ENCODE peak calls at places on chromosomes 3 and 15, in four cellular contexts. V is germinal center; N is stimulated activated CD8-positive, alpha-beta memory T cell treated with anti-CD3 and anti-CD28 coated beads, Interleukin-15, amount 100 ng/mL, for 1 hour; L is stimulated activated CD4-positive, alpha-beta T cell treated with anti-CD3 and anti-CD28 coated beads, Interleukin-4, amount 100 ng/mL, for 24 hours. X is an unnamed sample.

GRCh38 chr15:97875513-97876285 is 84.8 kb upstream of the ARRDC4 start:
- DNase-seq in L (no peak), N (no peak), V (no peak), X (no peak)

GRCh38 chr3:177098551-177098950 is 98.7 kb downstream of the TBL1XR1 start:
- DNase-seq in N (no peak), V (no peak), L (no peak), X (no peak)

GRCh38 chr3:133455960-133456359 is 56.1 kb downstream of the BFSP2 start:
- DNase-seq in N (no peak), L (no peak), V (no peak), X (no peak)

GRCh38 chr15:60679256-60679655 is 200.3 kb upstream of the ICE2 start:
- DNase-seq in N (no peak), V (no peak), L (no peak), X (no peak)

GRCh38 chr3:82163907-82164520 is 402.6 kb upstream of the GBE1 start:
- DNase-seq in V (no peak), N (no peak), L (no peak), X (no peak)

GRCh38 chr3:194395767-194396527 is 3.1 kb downstream of the GP5 start:
- DNase-seq in L (peak), V (no peak), N (peak), X (no peak)

GRCh38 chr15:38253448-38253847 is 812 bp downstream of the SPRED1 start:
- DNase-seq in V (no peak), N (no peak), L (peak), X (no peak)

GRCh38 chr3:177364236-177364635 is 167.0 kb upstream of the TBL1XR1 start:
- DNase-seq in N (no peak), L (no peak), V (no peak), X (no peak)

GRCh38 chr3:114093596-114093995 is 37.1 kb downstream of the QTRT2 start:
- DNase-seq in V (no peak), N (no peak), L (no peak), X (no peak)

GRCh38 chr3:20061331-20061730 is 21.1 kb downstream of the KAT2B start:
- DNase-seq in V (no peak), N (no peak), L (no peak), X (no peak)

GRCh38 chr3:147483145-147483544 is 74.0 kb downstream of the ZIC1 start:
- DNase-seq in N (no peak), V (no peak), L (no peak), X (no peak)

GRCh38 chr15:91852741-91853500 is 587 bp upstream of the SLCO3A1 start:
- DNase-seq in V (peak), L (peak), N (peak), X (peak)

GRCh38 chr3:160401301-160402095 is 2.0 kb downstream of the SMC4 start:
- DNase-seq in N (no peak), V (peak), L (no peak), X (no peak)

GRCh38 chr15:84878504-84878903 is 6.0 kb upstream of the SLC28A1 start:
- DNase-seq in L (peak), V (peak), N (peak), X (peak)

X was measured in neural crest cell.